ENCODE peak calls at places on chromosomes 5 and 9, in six cellular contexts. H is suprapubic skin, V is stomach, R is HCT116, G is GM23338, E is spleen. K is an unnamed sample. For H3K36me3, the result is how much of the 10 kb centered on the place peaks cover.

GRCh38 chr9:109449036-109449798 is 48.9 kb downstream of the PTPN3 start:
- DNase-seq in H (no peak), V (no peak), R (no peak), G (no peak), E (no peak), K (peak)

GRCh38 chr5:163506726-163507125 is 1.3 kb downstream of the MAT2B start:
- DNase-seq in H (no peak), V (no peak), R (no peak), G (no peak), E (no peak), K (no peak)

GRCh38 chr9:22457448-22457847 is 10.8 kb downstream of the DMRTA1 start:
- DNase-seq in H (no peak), V (no peak), R (no peak), G (peak), E (no peak), K (no peak)

GRCh38 chr5:153835891-153836515 is 202.7 kb downstream of the FAM114A2 start:
- DNase-seq in H (no peak), V (no peak), R (no peak), G (no peak), E (no peak), K (no peak)

GRCh38 chr9:107169796-107170195 is 113.3 kb upstream of the RAD23B start:
- DNase-seq in H (no peak), V (no peak), R (no peak), G (no peak), E (no peak), K (no peak)

GRCh38 chr5:173050791-173051190 is 5.4 kb upstream of the CREBRF start:
- DNase-seq in H (no peak), V (no peak), R (no peak), G (no peak), E (no peak), K (no peak)

GRCh38 chr9:97889941-97890557 is 32.3 kb downstream of the TRMO start:
- DNase-seq in H (no peak), V (peak), R (no peak), G (peak), E (peak), K (no peak)

GRCh38 chr5:110031402-110032140 is 341.8 kb downstream of the MAN2A1 start:
- DNase-seq in H (no peak), V (no peak), R (no peak), G (no peak), E (no peak), K (no peak)

GRCh38 chr5:139414601-139415121 is 10.8 kb upstream of the SPATA24 start:
- DNase-seq in H (no peak), V (no peak), R (no peak), G (no peak), E (no peak), K (no peak)

GRCh38 chr9:130026583-130027427 is 16.2 kb downstream of the FNBP1 start:
- DNase-seq in H (no peak), V (no peak), R (no peak), G (no peak), E (no peak), K (no peak)

GRCh38 chr5:39473156-39473779 is 48.5 kb upstream of the DAB2 start:
- DNase-seq in H (no peak), V (no peak), R (no peak), G (no peak), E (no peak), K (no peak)

GRCh38 chr5:160315968-160316367 is 3.6 kb upstream of the CCNJL start:
- DNase-seq in H (no peak), V (peak), R (peak), G (no peak), E (no peak), K (no peak)

GRCh38 chr5:14591548-14591947 is 10.0 kb downstream of the OTULINL start:
- DNase-seq in H (no peak), V (no peak), R (no peak), G (no peak), E (no peak), K (no peak)

GRCh38 chr5:42547146-42547545 is 123.9 kb downstream of the GHR start:
- DNase-seq in H (no peak), V (no peak), R (no peak), G (no peak), E (no peak), K (no peak)

GRCh38 chr5:65032250-65032649 is 263.5 kb downstream of the CWC27 start:
- DNase-seq in H (no peak), V (no peak), R (no peak), G (no peak), E (no peak), K (no peak)

GRCh38 chr9:120252248-120252647 is 327.7 kb downstream of the CDK5RAP2 start:
- DNase-seq in H (no peak), V (no peak), R (no peak), G (peak), E (no peak), K (no peak)

GRCh38 chr5:148620696-148621095 is 33.6 kb downstream of the HTR4 start:
- DNase-seq in H (no peak), V (no peak), R (no peak), G (no peak), E (no peak), K (no peak)

GRCh38 chr9:35731415-35732184 is 395 bp downstream of the TLN1 start:
- DNase-seq in H (peak), V (no peak), R (no peak), G (peak), E (no peak), K (no peak)

GRCh38 chr5:81187885-81188284 is 45.2 kb upstream of the CKMT2 start:
- DNase-seq in H (no peak), V (no peak), R (no peak), G (no peak), E (no peak), K (no peak)

GRCh38 chr5:155839251-155840037 is 487.5 kb upstream of the SGCD start:
- DNase-seq in H (no peak), V (no peak), R (no peak), G (peak), E (no peak), K (no peak)

GRCh38 chr5:388266-389196 is 54.4 kb upstream of the EXOC3 start:
- DNase-seq in H (peak), V (peak), R (no peak), G (no peak), E (peak), K (no peak)

GRCh38 chr9:108207611-108208051 is 648.2 kb downstream of the ACTL7B start:
- DNase-seq in H (no peak), V (no peak), R (no peak), G (no peak), E (no peak), K (no peak)

GRCh38 chr5:178117911-178118310 is 4.6 kb downstream of the N4BP3 start:
- DNase-seq in H (no peak), V (no peak), R (no peak), G (no peak), E (no peak), K (no peak)

DNA sequence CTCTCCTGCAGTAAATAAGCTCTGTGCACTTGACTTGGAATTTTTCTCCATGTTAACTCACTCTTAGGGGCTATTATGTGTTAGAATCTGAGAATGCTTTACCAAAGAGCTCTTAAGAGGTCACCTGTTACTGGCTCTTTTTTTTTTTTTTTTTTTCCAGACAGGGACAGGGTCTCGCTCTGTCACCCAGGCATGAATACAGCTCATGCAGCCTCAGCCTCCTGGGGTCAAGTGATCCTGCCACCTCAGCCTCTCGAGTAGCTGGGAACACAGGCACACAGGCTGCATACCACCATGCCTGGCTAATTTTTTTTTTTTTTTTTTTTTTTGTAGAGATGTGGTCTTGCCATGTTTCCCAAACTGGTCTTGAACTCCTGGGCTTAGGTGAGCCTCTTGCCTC is 22.1 kb downstream of the HMGXB3 start:
- DNase-seq in H (no peak), V (no peak), R (no peak), G (no peak), E (no peak), K (no peak)
- H3K36me3 ChIP-seq in H (half or more), V (half or more), R (under half), G (under half), E (half or more), K (under half)

GRCh38 chr5:137206030-137206715 is 293.0 kb downstream of the SPOCK1 start:
- DNase-seq in H (no peak), V (peak), R (no peak), G (no peak), E (no peak), K (no peak)
- TF ChIP-seq POLR2AphosphoS5 in H (no peak), V (no peak), R (no peak), G (no peak), E (no peak), K (no peak)

GRCh38 chr5:151531581-151531980 is 59.5 kb downstream of the FAT2 start:
- DNase-seq in H (no peak), V (no peak), R (no peak), G (no peak), E (no peak), K (no peak)

GRCh38 chr5:151534345-151534744 is 56.8 kb downstream of the FAT2 start:
- DNase-seq in H (no peak), V (no peak), R (no peak), G (peak), E (no peak), K (no peak)

GRCh38 chr5:151537044-151537443 is 54.1 kb downstream of the FAT2 start:
- DNase-seq in H (no peak), V (no peak), R (no peak), G (no peak), E (no peak), K (no peak)
- H3K36me3 ChIP-seq in H (under half), V (under half), R (under half), G (under half), E (under half), K (under half)

DNA sequence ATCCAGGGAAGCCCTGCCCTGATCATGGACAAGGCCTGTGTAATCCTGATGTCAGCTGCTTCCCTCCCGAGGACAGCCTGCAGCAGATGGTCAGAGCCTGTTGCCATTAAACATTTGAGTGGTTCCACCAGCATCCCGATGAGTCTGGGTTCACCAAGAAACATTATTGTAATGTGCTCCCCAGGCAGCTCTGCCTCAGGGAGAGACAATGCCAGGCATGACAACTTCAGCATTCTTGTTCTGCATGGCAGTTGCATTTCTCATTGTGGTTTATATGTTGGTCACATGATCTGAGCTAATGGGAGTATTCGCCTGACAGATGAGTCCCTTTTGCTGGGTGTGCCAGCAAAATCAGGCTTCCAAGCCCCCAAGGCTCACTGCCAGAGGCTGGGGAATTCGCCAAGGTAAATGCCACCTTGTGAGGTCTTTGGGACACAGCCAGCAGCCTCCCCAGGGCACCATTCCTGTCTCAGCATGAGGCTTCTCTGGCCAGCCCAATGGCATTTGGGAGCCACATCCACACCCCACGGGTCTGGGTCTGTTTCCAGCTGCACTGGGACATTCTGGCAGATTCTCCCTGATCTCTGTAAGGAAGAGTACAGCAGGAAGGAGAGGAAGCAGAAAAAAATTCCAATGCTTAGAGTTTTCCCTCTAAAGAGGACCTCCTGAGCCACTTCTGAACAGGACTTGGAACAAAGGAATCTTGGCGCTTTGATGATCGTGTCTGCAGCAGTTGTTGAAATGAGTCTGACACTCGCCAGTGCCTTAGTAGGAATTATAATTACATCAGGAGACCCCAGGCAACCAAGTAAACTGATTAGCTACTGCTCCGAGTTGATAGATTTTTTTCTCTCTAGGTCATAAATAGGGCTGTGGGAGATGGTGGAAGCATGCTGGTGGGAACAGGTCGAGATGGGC is 18.6 kb downstream of the KCNIP1 start:
- DNase-seq in H (no peak), V (no peak), R (no peak), G (peak), E (no peak), K (peak)
- TF ChIP-seq POLR2AphosphoS5 in H (no peak), V (no peak), R (no peak), G (no peak), E (no peak), K (peak)